ENCODE peak calls at places on chromosomes 1 and 21, in nine cellular contexts. Q, N, W, Y, R, F, E, U and M are unnamed samples.

GRCh38 chr1:201537966-201538617 is 835 bp upstream of the NAV1 start:
- DNase-seq in Q (no peak), N (no peak), W (no peak), Y (no peak), R (no peak), F (no peak), E (peak), U (no peak), M (no peak)

GRCh38 chr1:85550784-85551516 is 29.6 kb upstream of the CCN1 start:
- DNase-seq in Q (no peak), N (no peak), W (no peak), Y (no peak), R (peak), F (no peak), E (peak), U (no peak), M (no peak)

GRCh38 chr1:28144203-28145135 is 32.0 kb downstream of the PTAFR start:
- DNase-seq in Q (no peak), N (no peak), W (no peak), Y (no peak), R (no peak), F (no peak), E (peak), U (no peak), M (no peak)

GRCh38 chr1:184826001-184826400 is 71.3 kb upstream of the EDEM3 start:
- DNase-seq in Q (no peak), N (no peak), W (no peak), Y (no peak), R (no peak), F (no peak), E (no peak), U (no peak), M (no peak)

GRCh38 chr1:193406901-193407300 is 220.5 kb upstream of the B3GALT2 start:
- DNase-seq in Q (no peak), N (no peak), W (no peak), Y (no peak), R (no peak), F (peak), E (peak), U (peak), M (no peak)

GRCh38 chr1:182615468-182616129 is 11.4 kb upstream of the RGS16 start:
- DNase-seq in Q (no peak), N (no peak), W (no peak), Y (no peak), R (no peak), F (peak), E (no peak), U (no peak), M (no peak)

GRCh38 chr1:110743397-110743796 is 68.7 kb upstream of the KCNA3 start:
- DNase-seq in Q (no peak), N (no peak), W (no peak), Y (no peak), R (no peak), F (no peak), E (no peak), U (no peak), M (no peak)

GRCh38 chr1:208445710-208446702 is 201.8 kb upstream of the PLXNA2 start:
- DNase-seq in Q (no peak), N (no peak), W (no peak), Y (no peak), R (no peak), F (no peak), E (no peak), U (no peak), M (no peak)

GRCh38 chr21:36990508-36991205 is 15.8 kb upstream of the RIPPLY3 start:
- DNase-seq in Q (no peak), N (no peak), W (no peak), Y (no peak), R (no peak), F (no peak), E (no peak), U (no peak), M (no peak)

GRCh38 chr1:185154912-185155513 is 1.7 kb downstream of the TRMT1L start:
- DNase-seq in Q (no peak), N (no peak), W (no peak), Y (no peak), R (no peak), F (no peak), E (peak), U (no peak), M (no peak)

GRCh38 chr1:241641748-241642592 is 1.8 kb upstream of the CHML start:
- DNase-seq in Q (no peak), N (no peak), W (no peak), Y (peak), R (no peak), F (no peak), E (peak), U (no peak), M (no peak)

GRCh38 chr1:239761509-239761908 is 330.2 kb upstream of the FMN2 start:
- DNase-seq in Q (no peak), N (no peak), W (no peak), Y (no peak), R (no peak), F (no peak), E (no peak), U (no peak), M (no peak)

GRCh38 chr1:225442156-225442555 is 14.3 kb upstream of the LBR start:
- DNase-seq in Q (no peak), N (no peak), W (no peak), Y (no peak), R (no peak), F (no peak), E (no peak), U (no peak), M (no peak)

GRCh38 chr1:3018576-3018975 is 2.7 kb upstream of the ACTRT2 start:
- DNase-seq in Q (no peak), N (no peak), W (peak), Y (peak), R (no peak), F (no peak), E (no peak), U (no peak), M (no peak)

GRCh38 chr1:32718527-32718926 is 16.0 kb upstream of the SYNC start:
- DNase-seq in Q (no peak), N (no peak), W (no peak), Y (no peak), R (no peak), F (no peak), E (no peak), U (no peak), M (no peak)

GRCh38 chr1:21689531-21690165 is 20.5 kb upstream of the RAP1GAP start:
- DNase-seq in Q (no peak), N (no peak), W (no peak), Y (no peak), R (no peak), F (no peak), E (no peak), U (no peak), M (no peak)

GRCh38 chr1:101235696-101236545 is 898 bp upstream of the S1PR1 start:
- DNase-seq in Q (peak), N (peak), W (peak), Y (peak), R (no peak), F (peak), E (peak), U (peak), M (peak)

GRCh38 chr21:45019076-45019886 is 55.1 kb upstream of the ADARB1 start:
- DNase-seq in Q (peak), N (no peak), W (no peak), Y (peak), R (no peak), F (no peak), E (no peak), U (no peak), M (no peak)

GRCh38 chr1:8122477-8123407 is 96.6 kb upstream of the ERRFI1 start:
- DNase-seq in Q (no peak), N (no peak), W (no peak), Y (no peak), R (no peak), F (no peak), E (peak), U (no peak), M (no peak)

GRCh38 chr1:161117681-161118581 is at the start of the genes NIT1 and PFDN2:
- DNase-seq in Q (peak), N (peak), W (peak), Y (peak), R (no peak), F (peak), E (peak), U (peak), M (peak)

GRCh38 chr21:26814374-26814773 is 30.8 kb downstream of the ADAMTS1 start:
- DNase-seq in Q (no peak), N (no peak), W (no peak), Y (no peak), R (no peak), F (no peak), E (no peak), U (no peak), M (no peak)